ENCODE peak calls at places on chromosome 11, in four cellular contexts. U, A, W and Z are unnamed samples.

GRCh38 chr11:109247071-109247470 is 174.9 kb upstream of the C11orf87 start:
- DNase-seq in A (no peak), W (no peak), U (no peak), Z (peak)

GRCh38 chr11:130574740-130575139 is 126.3 kb downstream of the ADAMTS15 start:
- DNase-seq in U (no peak), W (no peak), A (no peak), Z (no peak)

GRCh38 chr11:16902182-16902581 is 112.0 kb downstream of the PLEKHA7 start:
- DNase-seq in U (peak), W (no peak), A (no peak), Z (no peak)

GRCh38 chr11:36210529-36210928 is 78.7 kb downstream of the COMMD9 start:
- DNase-seq in U (no peak), A (no peak), W (no peak), Z (no peak)

GRCh38 chr11:108664241-108664640 is 628 bp upstream of the DDX10 start:
- DNase-seq in W (no peak), U (no peak), A (no peak), Z (no peak)

GRCh38 chr11:65862191-65862735 is 2.0 kb downstream of the MUS81 start:
- DNase-seq in U (no peak), A (no peak), W (peak), Z (no peak)

GRCh38 chr11:31437742-31438435 is 68.2 kb downstream of the DNAJC24 start:
- DNase-seq in A (no peak), U (no peak), W (no peak), Z (no peak)

GRCh38 chr11:123851110-123851509 is 34.4 kb downstream of the TMEM225 start:
- DNase-seq in A (no peak), W (peak), U (no peak), Z (no peak)

GRCh38 chr11:120331301-120331966 is 4.8 kb upstream of the ARHGEF12 start:
- DNase-seq in W (no peak), A (no peak), U (no peak), Z (no peak)

GRCh38 chr11:2578006-2578933 is 121.5 kb downstream of the KCNQ1OT1 start:
- DNase-seq in A (peak), U (no peak), W (peak), Z (no peak)

GRCh38 chr11:107140988-107141387 is 122.7 kb upstream of the GUCY1A2 start:
- DNase-seq in U (no peak), W (no peak), A (no peak), Z (no peak)

GRCh38 chr11:71060358-71060757 is 192.0 kb downstream of the SHANK2 start:
- DNase-seq in U (no peak), W (no peak), A (no peak), Z (no peak)

GRCh38 chr11:26704249-26704648 is 17.6 kb downstream of the SLC5A12 start:
- DNase-seq in U (no peak), A (no peak), W (no peak), Z (no peak)

GRCh38 chr11:46675949-46676348 is 24.5 kb downstream of the ARHGAP1 start:
- DNase-seq in A (no peak), U (no peak), W (peak), Z (no peak)

GRCh38 chr11:121965330-121965729 is 150.7 kb downstream of the BLID start:
- DNase-seq in W (peak), U (no peak), A (no peak), Z (no peak)

GRCh38 chr11:130434521-130435223 is 6.3 kb upstream of the ADAMTS8 start:
- DNase-seq in A (peak), W (no peak), U (peak), Z (peak)

GRCh38 chr11:130979386-130979972 is 63.2 kb upstream of the SNX19 start:
- DNase-seq in A (no peak), U (no peak), W (no peak), Z (no peak)

GRCh38 chr11:3950996-3951662 is 95.7 kb downstream of the STIM1 start:
- DNase-seq in A (no peak), U (no peak), W (no peak), Z (no peak)

GRCh38 chr11:123125169-123125568 is 63.2 kb upstream of the HSPA8 start:
- DNase-seq in A (no peak), U (no peak), W (no peak), Z (no peak)

GRCh38 chr11:118914178-118914918 is 11.4 kb downstream of the BCL9L start:
- DNase-seq in W (peak), A (peak), U (peak), Z (no peak)

GRCh38 chr11:45141171-45141570 is 5.3 kb upstream of the PRDM11 start:
- DNase-seq in W (no peak), A (no peak), U (no peak), Z (no peak)

GRCh38 chr11:27717377-27717776 is 17.1 kb upstream of the BDNF start:
- DNase-seq in U (no peak), A (no peak), W (no peak), Z (no peak)

GRCh38 chr11:72771507-72771906 is 19.3 kb upstream of the ARAP1 start:
- DNase-seq in U (no peak), A (no peak), W (no peak), Z (no peak)

GRCh38 chr11:121358775-121359174 is 66.2 kb downstream of the SC5D start:
- DNase-seq in A (no peak), U (no peak), W (no peak), Z (no peak)

GRCh38 chr11:60955566-60955965 is 3.6 kb upstream of the SLC15A3 start:
- DNase-seq in W (no peak), U (no peak), A (no peak), Z (no peak)

GRCh38 chr11:74072286-74072685 is 63.4 kb upstream of the UCP3 start:
- DNase-seq in W (no peak), U (no peak), A (no peak), Z (no peak)